ENCODE peak calls at places on chromosomes 12 and 14, in ten cellular contexts. W is thyroid gland, Q is aorta, K is left lung, R is ascending aorta, O is neural progenitor cell, Z is stomach, V is heart left ventricle, B is transverse colon, H is heart right ventricle. M is an unnamed sample. For H3K4me1 and H3K27me3, the result is how much of the 10 kb centered on the place peaks cover.

GRCh38 chr12:123905319-123905925 is 67.2 kb downstream of the CCDC92 start:
- DNase-seq in W (peak), Q (peak), K (no peak), R (peak), O (peak), Z (peak), V (no peak), B (peak), H (peak), M (peak)

GRCh38 chr12:68972570-68972969 is 39.6 kb upstream of the CPM start:
- DNase-seq in W (no peak), Q (no peak), K (no peak), R (no peak), O (no peak), Z (no peak), V (no peak), B (no peak), H (no peak), M (no peak)

GRCh38 chr12:61095131-61095530 is 1165.1 kb upstream of the USP15 start:
- DNase-seq in W (no peak), Q (no peak), K (no peak), R (no peak), O (no peak), Z (no peak), V (no peak), B (no peak), H (no peak), M (no peak)

GRCh38 chr12:78712834-78713455 is 151.6 kb upstream of the SYT1 start:
- DNase-seq in W (no peak), Q (no peak), K (no peak), R (no peak), O (peak), Z (no peak), V (no peak), B (no peak), H (no peak), M (no peak)

GRCh38 chr14:76115010-76115422 is 36.7 kb upstream of the GPATCH2L start:
- DNase-seq in W (no peak), Q (no peak), K (no peak), R (no peak), O (no peak), Z (no peak), V (no peak), B (no peak), H (no peak), M (no peak)

GRCh38 chr12:99959549-99960170 is 25.1 kb downstream of the ANKS1B start:
- DNase-seq in W (no peak), Q (no peak), K (no peak), R (no peak), O (no peak), Z (no peak), V (no peak), B (no peak), H (no peak), M (peak)

GRCh38 chr12:126952106-126953007 is 1314.6 kb upstream of the TMEM132C start:
- DNase-seq in W (no peak), Q (no peak), K (no peak), R (no peak), O (peak), Z (no peak), V (no peak), B (no peak), H (no peak), M (no peak)

GRCh38 chr14:24960816-24961215 is 89.1 kb downstream of the STXBP6 start:
- DNase-seq in W (no peak), Q (no peak), K (no peak), R (no peak), O (no peak), Z (no peak), V (no peak), B (no peak), H (no peak), M (no peak)

GRCh38 chr12:121781751-121782615 is 11.5 kb downstream of the RHOF start:
- DNase-seq in W (peak), Q (no peak), K (no peak), R (no peak), O (peak), Z (no peak), V (no peak), B (no peak), H (no peak), M (no peak)

GRCh38 chr14:99374964-99375363 is 103.0 kb upstream of the BCL11B start:
- DNase-seq in W (no peak), Q (no peak), K (no peak), R (no peak), O (no peak), Z (no peak), V (no peak), B (no peak), H (no peak), M (no peak)

GRCh38 chr14:81729622-81730021 is 196.0 kb upstream of the SEL1L start:
- DNase-seq in W (no peak), Q (no peak), K (no peak), R (no peak), O (no peak), Z (no peak), V (no peak), B (no peak), H (no peak), M (no peak)

GRCh38 chr12:101951002-101951670 is 73.8 kb downstream of the DRAM1 start:
- DNase-seq in W (no peak), Q (no peak), K (no peak), R (no peak), O (no peak), Z (no peak), V (no peak), B (no peak), H (no peak), M (no peak)

GRCh38 chr12:122021822-122022392 is at the start of gene BCL7A:
- DNase-seq in W (peak), Q (peak), K (no peak), R (peak), O (peak), Z (peak), V (peak), B (peak), H (peak), M (peak)

GRCh38 chr14:68506021-68506644 is 286.7 kb downstream of the ZFP36L1 start:
- DNase-seq in W (peak), Q (no peak), K (peak), R (no peak), O (peak), Z (peak), V (no peak), B (no peak), H (no peak), M (no peak)
- H3K4me1 ChIP-seq in W (under half), Q (under half), K (under half), R (under half), O (under half), Z (half or more), V (under half), B (under half), H (under half), M (under half)

GRCh38 chr12:64451687-64452558 is at the start of gene TBK1:
- DNase-seq in W (peak), Q (peak), K (peak), R (peak), O (peak), Z (peak), V (peak), B (peak), H (peak), M (peak)

GRCh38 chr12:64450711-64451486 is 1.0 kb upstream of the TBK1 start:
- DNase-seq in W (no peak), Q (no peak), K (no peak), R (no peak), O (peak), Z (no peak), V (no peak), B (no peak), H (no peak), M (no peak)

GRCh38 chr12:64446295-64446694 is 5.6 kb upstream of the TBK1 start:
- DNase-seq in W (no peak), Q (no peak), K (no peak), R (no peak), O (no peak), Z (no peak), V (no peak), B (no peak), H (no peak), M (no peak)

GRCh38 chr12:64452559-64453329 is 824 bp downstream of the TBK1 start:
- DNase-seq in W (no peak), Q (no peak), K (no peak), R (no peak), O (no peak), Z (peak), V (no peak), B (peak), H (no peak), M (peak)

GRCh38 chr12:64450057-64450640 is 1.8 kb upstream of the TBK1 start:
- DNase-seq in W (no peak), Q (no peak), K (no peak), R (no peak), O (no peak), Z (no peak), V (no peak), B (no peak), H (no peak), M (no peak)
- H3K4me3 ChIP-seq in W (no peak), Q (no peak), K (no peak), R (no peak), O (peak), Z (no peak), V (no peak), B (no peak), H (no peak), M (no peak)

DNA sequence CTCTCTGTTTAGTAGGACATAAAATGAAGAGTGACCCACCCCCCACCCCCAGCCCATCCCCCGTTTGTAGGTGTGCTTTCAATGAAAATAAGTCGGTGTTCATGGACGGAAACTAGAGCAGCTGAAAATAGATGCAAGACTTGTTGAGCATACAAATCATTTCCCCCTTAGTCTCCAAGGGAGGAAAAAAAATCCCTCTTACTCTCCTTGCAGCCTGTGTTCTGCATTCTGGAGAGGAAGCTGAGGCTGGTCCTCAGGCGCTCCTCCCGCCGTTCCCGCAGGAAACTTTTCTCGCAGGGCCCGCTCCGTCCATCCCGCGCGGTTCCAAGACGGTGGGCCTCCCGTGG is 259.0 kb upstream of the E2F7 start:
- DNase-seq in W (no peak), Q (no peak), K (no peak), R (no peak), O (no peak), Z (no peak), V (no peak), B (no peak), H (no peak), M (no peak)
- H3K27me3 ChIP-seq in W (under half), Q (under half), K (under half), R (under half), O (under half), Z (under half), V (under half), B (under half), H (under half), M (under half)

DNA sequence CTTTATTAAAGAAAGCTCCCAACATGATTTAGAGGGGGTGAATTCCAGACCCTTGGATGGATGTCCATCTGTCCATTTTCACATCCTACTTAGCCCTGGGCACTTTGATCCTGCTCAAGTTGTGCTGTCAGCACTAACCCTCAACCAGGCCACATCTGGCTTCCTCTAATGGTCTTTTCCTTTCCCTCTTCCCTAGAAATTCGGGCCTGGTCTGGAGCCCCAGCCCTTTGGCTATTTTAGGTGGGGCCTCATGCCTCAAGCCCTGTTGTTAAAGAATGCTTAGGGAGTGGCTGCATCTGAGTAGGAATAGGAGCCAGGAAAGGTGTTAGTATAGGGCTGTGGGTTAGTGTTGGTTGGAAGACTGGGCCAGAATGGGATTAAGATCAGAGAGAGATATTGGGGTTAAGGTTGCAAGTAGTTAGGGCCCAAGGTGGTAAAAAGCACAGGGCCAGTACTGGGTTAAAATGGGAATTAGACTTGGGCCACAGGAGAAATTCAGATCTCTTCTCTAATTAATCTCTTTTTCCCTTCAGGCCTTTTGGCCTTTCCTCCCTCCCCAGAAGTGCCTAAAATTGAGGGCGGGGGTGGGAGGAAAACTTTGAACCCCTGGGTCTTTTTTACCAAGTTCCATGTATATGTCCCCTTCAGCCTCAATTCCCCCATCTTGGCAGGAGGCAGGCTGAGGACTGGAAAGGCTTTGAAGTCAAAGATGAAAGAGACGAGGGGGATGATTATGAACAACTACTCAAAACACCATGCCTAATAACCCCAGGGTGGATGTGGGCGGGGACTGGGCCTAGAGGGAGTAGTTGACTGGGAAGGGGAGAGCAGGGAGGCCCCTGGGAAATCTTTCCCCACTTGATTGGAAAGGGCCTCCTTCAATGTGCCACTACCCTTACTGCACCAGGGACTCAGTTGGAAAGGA is 3.9 kb upstream of the ZNF385A start:
- DNase-seq in W (no peak), Q (peak), K (no peak), R (no peak), O (no peak), Z (no peak), V (no peak), B (no peak), H (no peak), M (no peak)
- H3K4me1 ChIP-seq in W (half or more), Q (under half), K (half or more), R (under half), O (half or more), Z (under half), V (under half), B (under half), H (under half), M (half or more)

DNA sequence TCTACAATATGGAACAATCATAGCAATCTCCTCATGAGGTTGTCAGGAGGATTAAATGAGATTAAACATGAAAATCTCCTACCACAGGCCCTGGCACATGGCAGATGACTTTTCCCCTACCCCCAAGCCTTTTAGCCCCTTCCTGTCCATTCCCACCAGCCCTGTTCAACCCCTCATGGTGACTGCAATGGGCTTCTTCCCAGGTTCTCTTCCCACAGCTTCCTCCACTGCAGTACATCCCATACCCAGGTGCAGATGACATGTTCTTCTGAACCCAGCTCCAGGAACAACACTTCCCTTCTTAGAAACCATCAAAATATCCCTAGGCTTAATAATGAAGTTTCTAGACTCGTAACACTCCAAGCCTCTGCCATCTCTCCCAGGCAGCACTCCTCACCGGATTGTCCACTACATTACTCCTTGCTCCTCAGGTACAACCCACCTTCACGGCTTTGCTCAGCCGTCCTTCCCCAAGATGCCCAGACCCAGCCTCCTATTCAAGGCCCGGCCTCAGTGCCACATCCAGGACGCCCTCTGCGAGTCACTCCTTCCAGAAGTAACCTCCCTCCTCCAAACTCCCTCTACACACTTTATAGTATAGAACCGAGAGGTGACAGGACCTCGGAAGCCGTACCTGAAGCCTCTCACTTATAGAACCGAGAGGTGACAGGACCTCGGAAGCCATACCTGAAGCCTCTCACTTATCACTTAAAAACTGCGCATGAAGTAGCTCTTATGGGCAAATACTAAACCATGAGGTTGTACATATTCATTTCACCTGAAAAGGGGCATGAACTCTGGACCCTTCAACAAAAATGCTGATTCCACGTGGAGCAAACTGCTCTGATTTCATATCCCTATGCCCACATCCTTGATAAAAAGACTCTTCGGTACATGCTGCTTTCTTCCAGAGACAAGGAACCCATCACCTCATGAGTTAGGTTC is 1.5 kb downstream of the CRACR2A start:
- DNase-seq in W (no peak), Q (no peak), K (no peak), R (no peak), O (no peak), Z (no peak), V (no peak), B (no peak), H (no peak), M (no peak)
- H3K4me3 ChIP-seq in W (no peak), Q (no peak), K (peak), R (no peak), O (no peak), Z (peak), V (no peak), B (no peak), H (no peak), M (peak)

GRCh38 chr12:111699-112591 is 45.4 kb downstream of the IQSEC3 start:
- DNase-seq in W (no peak), Q (no peak), K (no peak), R (no peak), O (no peak), Z (no peak), V (no peak), B (peak), H (no peak), M (no peak)
- H3K27me3 ChIP-seq in W (under half), Q (under half), K (under half), R (under half), O (under half), Z (under half), V (under half), B (under half), H (under half), M (under half)

DNA sequence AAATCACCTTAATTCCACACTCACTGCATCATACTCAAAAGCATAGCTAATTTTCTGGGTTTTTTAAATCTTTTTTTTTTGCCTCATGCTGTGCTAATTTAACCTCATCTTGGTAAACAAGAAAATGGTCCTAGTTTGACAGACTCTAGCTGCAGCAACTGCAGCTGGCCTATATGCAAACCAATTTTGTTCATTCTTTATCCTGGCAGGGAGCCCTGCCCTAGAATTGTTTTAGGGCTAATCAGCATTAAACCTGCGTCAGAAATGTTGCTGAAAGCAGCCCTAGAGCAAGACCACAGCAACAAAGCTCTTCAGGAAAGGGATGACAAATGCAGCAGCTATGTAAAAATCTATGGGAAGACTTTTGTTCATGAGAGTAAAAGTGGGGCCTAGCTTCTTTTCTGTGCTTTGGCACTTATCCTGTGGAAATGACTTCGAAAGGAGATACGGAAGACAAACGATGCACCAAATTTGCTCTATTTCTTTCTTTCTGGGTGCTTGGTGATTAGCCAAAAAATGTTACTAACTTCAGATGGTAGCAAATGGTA is 72.2 kb downstream of the DENND5B start:
- DNase-seq in W (no peak), Q (no peak), K (no peak), R (peak), O (peak), Z (no peak), V (no peak), B (peak), H (peak), M (peak)
- H3K4me1 ChIP-seq in W (under half), Q (under half), K (under half), R (under half), O (under half), Z (under half), V (under half), B (under half), H (under half), M (under half)

GRCh38 chr12:46831335-46832083 is 5.7 kb upstream of the SLC38A4 start:
- DNase-seq in W (peak), Q (peak), K (peak), R (peak), O (peak), Z (peak), V (peak), B (peak), H (peak), M (no peak)

GRCh38 chr12:46835785-46836184 is 10.0 kb upstream of the SLC38A4 start:
- DNase-seq in W (no peak), Q (no peak), K (no peak), R (no peak), O (no peak), Z (no peak), V (no peak), B (no peak), H (no peak), M (no peak)

GRCh38 chr12:46830731-46831334 is 5.0 kb upstream of the SLC38A4 start:
- DNase-seq in W (no peak), Q (peak), K (peak), R (no peak), O (peak), Z (no peak), V (peak), B (peak), H (no peak), M (no peak)

GRCh38 chr12:46832084-46832704 is 6.4 kb upstream of the SLC38A4 start:
- DNase-seq in W (no peak), Q (no peak), K (no peak), R (no peak), O (peak), Z (no peak), V (no peak), B (no peak), H (no peak), M (no peak)
- H3K4me3 ChIP-seq in W (no peak), Q (no peak), K (no peak), R (peak), O (peak), Z (no peak), V (peak), B (no peak), H (peak), M (no peak)

GRCh38 chr12:98549371-98550110 is 34.2 kb downstream of the TMPO start:
- DNase-seq in W (no peak), Q (no peak), K (no peak), R (no peak), O (no peak), Z (no peak), V (no peak), B (no peak), H (no peak), M (no peak)
- H3K27me3 ChIP-seq in W (under half), Q (under half), K (under half), R (under half), O (under half), Z (under half), V (under half), B (under half), H (under half), M (under half)

M was measured in SJCRH30.